ENCODE peak calls at places on chromosomes 16 and 17, in nine cellular contexts. D, M, C, X, I, S, O, G and H are unnamed samples.
A peak's percentile ranks its signal among the peaks of the same experiment; 100 is the strongest.

GRCh38 chr17:41762841-41763240 is 23.7 kb downstream of the JUP start:
- DNase-seq in D (no peak), M (no peak), C (no peak), X (no peak), I (no peak), S (no peak), O (no peak), G (no peak), H (no peak)

GRCh38 chr17:7217113-7217987 is 2.3 kb downstream of the DLG4 start:
- DNase-seq in D (no peak), M (no peak), C (peak; percentile 79), X (peak; percentile 45), I (peak; percentile 82), S (no peak), O (peak; percentile 58), G (peak; percentile 81), H (peak; percentile 75)

GRCh38 chr17:9470171-9470570 is 105.4 kb downstream of the STX8 start:
- DNase-seq in D (no peak), M (no peak), C (no peak), X (no peak), I (no peak), S (peak; percentile 15), O (no peak), G (peak; percentile 33), H (peak; percentile 49)

GRCh38 chr17:51391992-51392654 is 131.8 kb downstream of the UTP18 start:
- DNase-seq in D (no peak), M (no peak), C (no peak), X (no peak), I (no peak), S (no peak), O (no peak), G (no peak), H (no peak)

GRCh38 chr16:81554993-81555392 is 110.4 kb downstream of the CMIP start:
- DNase-seq in D (no peak), M (peak; percentile 10), C (no peak), X (no peak), I (no peak), S (no peak), O (no peak), G (no peak), H (no peak)

GRCh38 chr16:30491744-30492308 is 19.3 kb downstream of the ITGAL start:
- DNase-seq in D (peak; percentile 8), M (no peak), C (peak; percentile 17), X (no peak), I (no peak), S (peak; percentile 82), O (peak; percentile 67), G (peak; percentile 81), H (peak; percentile 77)

GRCh38 chr17:28763804-28764266 is 20.0 kb downstream of the TRAF4 start:
- DNase-seq in D (no peak), M (no peak), C (peak; percentile 83), X (peak; percentile 67), I (peak; percentile 78), S (peak; percentile 73), O (peak; percentile 72), G (peak; percentile 88), H (peak; percentile 79)

GRCh38 chr16:65125871-65126270 is 4.0 kb upstream of the CDH11 start:
- DNase-seq in D (no peak), M (no peak), C (no peak), X (no peak), I (no peak), S (no peak), O (peak; percentile 34), G (no peak), H (peak; percentile 38)

GRCh38 chr17:47742319-47743181 is 9.5 kb downstream of the TBX21 start:
- DNase-seq in D (no peak), M (no peak), C (no peak), X (no peak), I (peak; percentile 95), S (no peak), O (no peak), G (no peak), H (no peak)

DNA sequence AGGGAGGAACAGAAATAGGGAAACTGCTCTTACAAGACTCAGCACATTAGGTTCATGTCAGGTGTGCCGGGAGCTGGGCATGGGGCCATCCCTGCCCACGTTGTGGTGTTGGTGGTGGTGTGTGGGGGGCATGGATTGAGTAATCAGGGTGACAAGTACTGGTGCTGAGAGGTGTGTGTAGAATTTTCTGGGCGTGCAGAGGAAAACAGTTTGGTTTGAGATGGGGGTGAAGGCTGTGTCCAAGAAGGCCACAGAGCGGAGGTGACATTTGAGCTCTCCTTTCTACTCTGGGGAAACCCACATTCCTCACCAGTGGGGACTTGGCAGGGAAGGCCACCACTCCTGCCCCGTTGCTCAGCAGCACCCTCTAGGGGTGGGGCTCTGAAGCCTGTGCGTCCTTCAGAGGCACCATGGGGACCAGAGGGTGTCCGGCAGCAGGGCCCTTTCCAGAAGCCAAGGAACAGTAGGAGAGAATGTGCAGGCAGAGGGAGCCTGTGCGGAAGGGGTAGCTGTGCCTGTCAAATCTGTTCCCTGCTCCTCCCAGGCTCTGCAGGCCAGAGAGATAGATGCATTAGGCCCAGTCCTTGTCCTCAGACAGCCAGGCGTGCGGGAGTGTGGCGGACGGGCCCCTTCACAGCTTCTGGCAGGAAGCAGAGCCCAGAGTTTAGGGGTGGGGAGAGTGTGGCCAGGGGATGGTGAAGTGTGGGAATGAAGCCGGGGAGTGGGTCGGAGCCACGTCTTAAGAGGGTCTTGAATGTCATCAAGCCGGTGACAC is 48.7 kb upstream of the GSE1 start:
- DNase-seq in D (no peak), M (no peak), C (no peak), X (no peak), I (no peak), S (no peak), O (peak; percentile 17), G (no peak), H (no peak)
- TF ChIP-seq CTCF in D (peak; percentile 48), M (peak; percentile 58), C (peak; percentile 35), X (peak; percentile 23), I (peak; percentile 64), S (peak; percentile 69), O (peak; percentile 64), G (peak; percentile 63), H (peak; percentile 52)

GRCh38 chr17:78687125-78687524 is 94.9 kb downstream of the CYTH1 start:
- DNase-seq in D (no peak), M (no peak), C (no peak), X (no peak), I (no peak), S (no peak), O (no peak), G (no peak), H (no peak)

GRCh38 chr17:78692460-78693010 is 89.5 kb downstream of the CYTH1 start:
- DNase-seq in D (no peak), M (no peak), C (no peak), X (no peak), I (no peak), S (no peak), O (no peak), G (no peak), H (no peak)

GRCh38 chr17:78687944-78688343 is 94.1 kb downstream of the CYTH1 start:
- DNase-seq in D (no peak), M (no peak), C (no peak), X (no peak), I (no peak), S (no peak), O (no peak), G (no peak), H (no peak)

GRCh38 chr17:78693346-78694083 is 88.6 kb downstream of the CYTH1 start:
- DNase-seq in D (no peak), M (no peak), C (no peak), X (no peak), I (no peak), S (no peak), O (no peak), G (no peak), H (no peak)

GRCh38 chr17:78689029-78689428 is 93.0 kb downstream of the CYTH1 start:
- DNase-seq in D (no peak), M (no peak), C (no peak), X (no peak), I (no peak), S (no peak), O (no peak), G (no peak), H (no peak)
- TF ChIP-seq CTCF in D (no peak), M (no peak), C (no peak), X (no peak), I (no peak), S (no peak), O (peak; percentile 27), G (no peak), H (no peak)

GRCh38 chr17:64682261-64683181 is 20.4 kb upstream of the SMURF2 start:
- DNase-seq in D (no peak), M (no peak), C (no peak), X (no peak), I (no peak), S (no peak), O (no peak), G (peak; percentile 79), H (peak; percentile 59)
- TF ChIP-seq CTCF in D (no peak), M (no peak), C (no peak), X (no peak), I (peak; percentile 49), S (no peak), O (no peak), G (no peak), H (peak; percentile 1)

GRCh38 chr16:14186007-14186953 is 115.2 kb downstream of the MRTFB start:
- DNase-seq in D (peak; percentile 32), M (no peak), C (peak; percentile 56), X (no peak), I (peak; percentile 59), S (peak; percentile 44), O (peak; percentile 26), G (peak; percentile 87), H (peak; percentile 83)
- TF ChIP-seq CTCF in D (peak; percentile 59), M (peak; percentile 53), C (peak; percentile 46), X (peak; percentile 14), I (peak; percentile 62), S (peak; percentile 48), O (peak; percentile 56), G (peak; percentile 65), H (peak; percentile 71)

GRCh38 chr17:15501282-15501681 is 33.9 kb upstream of the CDRT4 start:
- DNase-seq in D (no peak), M (no peak), C (no peak), X (no peak), I (no peak), S (no peak), O (no peak), G (peak; percentile 33), H (no peak)
- TF ChIP-seq CTCF in D (no peak), M (no peak), C (no peak), X (no peak), I (no peak), S (no peak), O (no peak), G (no peak), H (no peak)

GRCh38 chr17:44343510-44344209 is 1.4 kb upstream of the GRN start:
- DNase-seq in D (no peak), M (no peak), C (no peak), X (no peak), I (no peak), S (no peak), O (no peak), G (no peak), H (no peak)

GRCh38 chr17:44344939-44345496 is at the start of gene GRN:
- DNase-seq in D (peak; percentile 97), M (peak; percentile 93), C (peak; percentile 96), X (peak; percentile 95), I (peak; percentile 97), S (peak; percentile 99), O (peak; percentile 99), G (peak; percentile 100), H (peak; percentile 98)

GRCh38 chr17:44348234-44348987 is 3.3 kb downstream of the GRN start:
- DNase-seq in D (no peak), M (peak; percentile 76), C (no peak), X (no peak), I (no peak), S (no peak), O (peak; percentile 97), G (peak; percentile 50), H (peak; percentile 49)

GRCh38 chr17:44346064-44346844 is 1.2 kb downstream of the GRN start:
- DNase-seq in D (no peak), M (no peak), C (no peak), X (no peak), I (peak; percentile 33), S (no peak), O (no peak), G (no peak), H (no peak)

GRCh38 chr17:44345497-44346026 is 460 bp downstream of the GRN start:
- DNase-seq in D (no peak), M (no peak), C (peak; percentile 68), X (no peak), I (peak; percentile 81), S (no peak), O (peak; percentile 70), G (peak; percentile 58), H (peak; percentile 61)
- TF ChIP-seq CTCF in D (peak; percentile 61), M (peak; percentile 43), C (peak; percentile 50), X (no peak), I (peak; percentile 61), S (peak; percentile 58), O (peak; percentile 40), G (peak; percentile 39), H (peak; percentile 60)